ENCODE peak calls at places on chromosome 11, in four cellular contexts. One of them, this sample, is unnamed.

GRCh38 chr11:1473786-1474185 is 12.8 kb downstream of the MOB2 start:
- DNase-seq in right atrium auricular region: no peak
- DNase-seq in HCT116: no peak
- DNase-seq in heart left ventricle: no peak
- DNase-seq in this sample: no peak

GRCh38 chr11:2950825-2951224 is 21.6 kb upstream of the PHLDA2 start:
- DNase-seq in right atrium auricular region: no peak
- DNase-seq in heart left ventricle: no peak
- DNase-seq in HCT116: no peak
- DNase-seq in this sample: no peak

GRCh38 chr11:1520987-1521349 is 34.4 kb upstream of the MOB2 start:
- DNase-seq in right atrium auricular region: no peak
- DNase-seq in HCT116: no peak
- DNase-seq in heart left ventricle: peak
- DNase-seq in this sample: no peak

GRCh38 chr11:67644472-67645418 is 5.2 kb upstream of the TBX10 start:
- DNase-seq in heart left ventricle: peak
- DNase-seq in right atrium auricular region: no peak
- DNase-seq in HCT116: no peak
- DNase-seq in this sample: no peak

GRCh38 chr11:35166369-35167360 is 27.7 kb downstream of the CD44 start:
- DNase-seq in right atrium auricular region: peak
- DNase-seq in heart left ventricle: no peak
- DNase-seq in HCT116: peak
- DNase-seq in this sample: no peak

GRCh38 chr11:129778877-129779276 is 36.8 kb upstream of the TMEM45B start:
- DNase-seq in HCT116: no peak
- DNase-seq in right atrium auricular region: no peak
- DNase-seq in heart left ventricle: no peak
- DNase-seq in this sample: no peak

GRCh38 chr11:67354314-67355022 is 1.1 kb upstream of the POLD4 start:
- DNase-seq in HCT116: peak
- DNase-seq in right atrium auricular region: peak
- DNase-seq in heart left ventricle: peak
- DNase-seq in this sample: no peak

GRCh38 chr11:86365566-86365965 is 9.1 kb upstream of the CCDC81 start:
- DNase-seq in right atrium auricular region: no peak
- DNase-seq in HCT116: no peak
- DNase-seq in heart left ventricle: no peak
- DNase-seq in this sample: no peak

GRCh38 chr11:111361082-111361801 is 17.8 kb downstream of the POU2AF1 start:
- DNase-seq in right atrium auricular region: no peak
- DNase-seq in heart left ventricle: no peak
- DNase-seq in HCT116: no peak
- DNase-seq in this sample: no peak

GRCh38 chr11:503179-503981 is 3.7 kb downstream of the RNH1 start:
- DNase-seq in HCT116: no peak
- DNase-seq in right atrium auricular region: peak
- DNase-seq in heart left ventricle: no peak
- DNase-seq in this sample: no peak

GRCh38 chr11:122436188-122436555 is 219.3 kb upstream of the UBASH3B start:
- DNase-seq in heart left ventricle: no peak
- DNase-seq in HCT116: no peak
- DNase-seq in right atrium auricular region: no peak
- DNase-seq in this sample: no peak

GRCh38 chr11:124884869-124885479 is 12.7 kb downstream of the ROBO4 start:
- DNase-seq in heart left ventricle: no peak
- DNase-seq in right atrium auricular region: no peak
- DNase-seq in HCT116: no peak
- DNase-seq in this sample: no peak

GRCh38 chr11:71449596-71449995 is 1.4 kb upstream of the DHCR7 start:
- DNase-seq in right atrium auricular region: no peak
- DNase-seq in HCT116: no peak
- DNase-seq in heart left ventricle: no peak
- DNase-seq in this sample: no peak

GRCh38 chr11:57800444-57801184 is 39.0 kb downstream of the CTNND1 start:
- DNase-seq in HCT116: peak
- DNase-seq in right atrium auricular region: no peak
- DNase-seq in heart left ventricle: no peak
- DNase-seq in this sample: peak

GRCh38 chr11:91922846-91923245 is 301.8 kb upstream of the FAT3 start:
- DNase-seq in HCT116: no peak
- DNase-seq in right atrium auricular region: no peak
- DNase-seq in heart left ventricle: no peak
- DNase-seq in this sample: no peak

GRCh38 chr11:117457031-117457785 is 129.6 kb downstream of the CEP164 start:
- DNase-seq in HCT116: no peak
- DNase-seq in heart left ventricle: no peak
- DNase-seq in right atrium auricular region: no peak
- DNase-seq in this sample: no peak

GRCh38 chr11:8080674-8081590 is at the start of gene TUB:
- DNase-seq in HCT116: no peak
- DNase-seq in heart left ventricle: peak
- DNase-seq in right atrium auricular region: no peak
- DNase-seq in this sample: no peak

GRCh38 chr11:12003329-12003728 is 5.1 kb downstream of the DKK3 start:
- DNase-seq in HCT116: no peak
- DNase-seq in heart left ventricle: no peak
- DNase-seq in right atrium auricular region: no peak
- DNase-seq in this sample: no peak

GRCh38 chr11:118263694-118264567 is at the start of gene MPZL2:
- DNase-seq in right atrium auricular region: no peak
- DNase-seq in HCT116: peak
- DNase-seq in heart left ventricle: no peak
- DNase-seq in this sample: peak

GRCh38 chr11:120929664-120930154 is 94.2 kb upstream of the TBCEL start:
- DNase-seq in heart left ventricle: no peak
- DNase-seq in HCT116: peak
- DNase-seq in right atrium auricular region: no peak
- DNase-seq in this sample: no peak

GRCh38 chr11:36741515-36741914 is 143.5 kb upstream of the RAG2 start:
- DNase-seq in right atrium auricular region: no peak
- DNase-seq in heart left ventricle: no peak
- DNase-seq in HCT116: no peak
- DNase-seq in this sample: no peak

GRCh38 chr11:69381681-69382130 is 87.8 kb downstream of the MYEOV start:
- DNase-seq in right atrium auricular region: no peak
- DNase-seq in heart left ventricle: no peak
- DNase-seq in HCT116: no peak
- DNase-seq in this sample: no peak

GRCh38 chr11:69380921-69381581 is 87.1 kb downstream of the MYEOV start:
- DNase-seq in right atrium auricular region: no peak
- DNase-seq in HCT116: no peak
- DNase-seq in heart left ventricle: no peak
- DNase-seq in this sample: no peak

GRCh38 chr11:69383372-69383771 is 89.4 kb downstream of the MYEOV start:
- DNase-seq in right atrium auricular region: no peak
- DNase-seq in HCT116: no peak
- DNase-seq in heart left ventricle: no peak
- DNase-seq in this sample: no peak

GRCh38 chr11:69383946-69384547 is 90.1 kb downstream of the MYEOV start:
- DNase-seq in HCT116: no peak
- DNase-seq in right atrium auricular region: no peak
- DNase-seq in heart left ventricle: no peak
- DNase-seq in this sample: no peak

DNA sequence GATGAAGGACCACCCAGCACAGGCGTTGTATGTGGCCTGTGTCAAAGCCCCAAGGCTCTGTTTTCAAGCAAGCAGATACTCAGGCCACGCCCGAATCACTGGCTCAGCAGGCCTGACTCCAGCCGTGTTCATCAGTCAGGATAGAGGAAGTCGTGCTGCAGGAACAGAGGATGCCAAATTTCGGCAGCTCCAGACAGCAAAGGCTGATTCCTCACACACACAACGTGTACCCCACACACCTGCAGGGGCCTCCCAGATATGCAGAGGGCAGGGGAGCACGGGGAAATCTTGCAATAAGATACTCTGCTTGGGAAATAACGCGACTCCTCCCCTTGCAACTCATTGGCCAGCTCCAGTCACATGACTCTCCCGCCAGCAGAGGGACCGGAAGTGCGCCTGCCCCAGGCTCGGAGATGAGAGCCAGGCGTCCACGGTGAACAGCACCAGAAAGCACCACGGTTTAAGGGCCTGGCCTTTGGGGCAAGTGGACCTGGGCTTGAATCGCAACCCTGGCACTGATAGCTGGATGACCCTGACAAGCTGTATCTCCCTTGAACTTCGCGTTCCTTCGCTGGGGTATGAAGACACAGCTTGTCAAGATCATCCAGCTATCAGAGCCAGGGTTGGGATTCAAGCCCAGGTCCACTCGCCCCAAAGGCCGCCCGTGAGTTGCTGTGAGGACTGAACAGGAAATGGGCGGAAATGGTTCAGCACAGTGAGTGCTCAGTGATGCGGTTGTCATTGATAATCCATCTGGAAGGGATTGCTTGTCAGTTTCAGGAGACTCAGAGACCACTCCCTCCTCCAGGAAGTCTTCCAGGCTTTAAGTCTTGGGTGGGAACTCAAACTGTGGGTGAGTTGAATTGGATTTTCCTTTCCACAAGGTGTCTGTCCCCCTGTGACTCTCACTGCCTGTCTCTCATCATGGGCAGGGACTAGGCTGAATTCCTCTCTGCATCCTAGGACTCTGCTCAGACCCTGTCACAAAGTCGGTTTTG is 88.5 kb downstream of the MYEOV start:
- DNase-seq in right atrium auricular region: peak
- DNase-seq in HCT116: peak
- DNase-seq in heart left ventricle: no peak
- DNase-seq in this sample: no peak
- H3K4me3 ChIP-seq in right atrium auricular region: no peak
- H3K4me3 ChIP-seq in HCT116: peak
- H3K4me3 ChIP-seq in heart left ventricle: no peak
- H3K4me3 ChIP-seq in this sample: no peak

GRCh38 chr11:65584102-65584501 is 8.2 kb downstream of the EHBP1L1 start:
- DNase-seq in right atrium auricular region: no peak
- DNase-seq in HCT116: no peak
- DNase-seq in heart left ventricle: no peak
- DNase-seq in this sample: no peak
- TF ChIP-seq CTCF in right atrium auricular region: no peak
- TF ChIP-seq CTCF in HCT116: no peak
- TF ChIP-seq CTCF in heart left ventricle: no peak
- TF ChIP-seq CTCF in this sample: no peak

DNA sequence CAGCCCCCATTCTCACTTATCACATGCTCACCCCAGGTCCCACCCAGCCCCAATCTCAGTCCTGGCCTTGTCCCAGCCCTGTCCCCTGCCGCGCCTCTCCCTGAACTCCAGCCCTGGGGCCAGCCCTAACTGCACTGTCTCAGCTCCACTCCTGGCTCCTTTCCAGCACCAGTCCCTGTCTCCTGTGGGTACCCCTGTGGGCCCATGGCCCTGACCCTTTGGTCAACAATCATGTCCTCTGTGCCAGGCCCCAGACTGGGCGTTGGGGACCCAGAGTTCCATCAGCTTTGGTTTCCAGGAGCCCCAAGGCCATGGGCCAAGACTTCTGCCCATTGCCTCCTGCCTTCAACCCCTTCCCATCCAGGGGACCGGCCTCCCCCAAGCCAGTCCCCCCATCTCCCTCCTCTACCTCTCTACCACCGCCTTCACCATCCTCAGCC is 756 bp downstream of the SPI1 start:
- DNase-seq in HCT116: no peak
- DNase-seq in heart left ventricle: no peak
- DNase-seq in right atrium auricular region: no peak
- DNase-seq in this sample: no peak
- H3K4me3 ChIP-seq in HCT116: no peak
- H3K4me3 ChIP-seq in heart left ventricle: peak
- H3K4me3 ChIP-seq in right atrium auricular region: peak
- H3K4me3 ChIP-seq in this sample: no peak

GRCh38 chr11:15071556-15072255 is 1.7 kb upstream of the CALCB start:
- DNase-seq in heart left ventricle: no peak
- DNase-seq in right atrium auricular region: no peak
- DNase-seq in HCT116: no peak
- DNase-seq in this sample: no peak

GRCh38 chr11:15074206-15075161 is 1.1 kb downstream of the CALCB start:
- DNase-seq in HCT116: peak
- DNase-seq in right atrium auricular region: peak
- DNase-seq in heart left ventricle: peak
- DNase-seq in this sample: peak

GRCh38 chr11:15075162-15075526 is 1.8 kb downstream of the CALCB start:
- DNase-seq in HCT116: no peak
- DNase-seq in heart left ventricle: no peak
- DNase-seq in right atrium auricular region: no peak
- DNase-seq in this sample: no peak

GRCh38 chr11:15072551-15073143 is 746 bp upstream of the CALCB start:
- DNase-seq in HCT116: no peak
- DNase-seq in right atrium auricular region: no peak
- DNase-seq in heart left ventricle: no peak
- DNase-seq in this sample: no peak

DNA sequence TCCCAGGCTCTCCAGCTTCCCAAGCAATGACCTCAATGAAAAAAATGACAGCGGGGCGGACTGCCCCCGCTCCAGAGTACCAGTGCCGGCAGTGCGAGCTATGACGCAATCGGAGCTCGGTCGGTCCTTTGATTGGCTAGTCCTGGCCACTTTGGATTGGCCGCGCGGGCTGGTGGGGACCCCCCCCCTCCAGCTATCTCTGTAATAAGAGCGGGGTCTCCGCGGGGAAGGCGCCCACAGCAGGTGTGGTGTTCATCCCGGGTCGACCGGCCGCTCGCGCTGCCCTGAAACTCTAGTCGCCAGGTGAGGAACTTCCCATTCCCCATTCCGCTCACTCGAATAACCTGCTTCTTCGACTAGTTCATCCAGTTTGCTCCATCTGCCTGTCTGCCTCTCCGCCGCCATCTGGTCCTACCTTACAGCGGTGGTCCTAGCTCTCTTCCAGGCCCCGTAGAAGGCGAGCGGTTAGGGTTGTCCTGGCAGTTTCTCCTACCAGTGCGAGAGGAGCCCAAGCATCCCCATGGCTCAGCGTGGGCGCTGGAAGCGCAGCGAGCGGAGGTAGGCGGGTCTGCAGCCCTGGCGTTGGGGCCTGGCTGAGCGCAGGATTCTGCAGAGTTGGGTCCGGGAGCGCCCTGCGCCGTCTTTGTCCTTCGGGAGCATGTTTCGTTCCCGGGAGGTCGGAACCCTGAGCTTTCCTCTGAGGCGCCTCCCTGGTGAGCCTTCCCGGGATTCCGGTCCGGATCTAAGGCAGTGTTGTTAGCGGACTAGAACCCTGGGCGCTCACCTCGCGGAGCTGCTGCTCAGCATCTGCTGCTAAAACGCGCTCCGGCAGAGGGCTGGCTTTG is at the start of gene CALCB:
- DNase-seq in right atrium auricular region: no peak
- DNase-seq in HCT116: no peak
- DNase-seq in heart left ventricle: no peak
- DNase-seq in this sample: peak
- TF ChIP-seq CTCF in right atrium auricular region: no peak
- TF ChIP-seq CTCF in HCT116: no peak
- TF ChIP-seq CTCF in heart left ventricle: no peak
- TF ChIP-seq CTCF in this sample: no peak

GRCh38 chr11:7030836-7031235 is 10.6 kb downstream of the NLRP14 start:
- DNase-seq in right atrium auricular region: no peak
- DNase-seq in HCT116: no peak
- DNase-seq in heart left ventricle: no peak
- DNase-seq in this sample: no peak
- H3K4me3 ChIP-seq in right atrium auricular region: no peak
- H3K4me3 ChIP-seq in HCT116: no peak
- H3K4me3 ChIP-seq in heart left ventricle: no peak
- H3K4me3 ChIP-seq in this sample: no peak

This sample was measured in LNCaP clone FGC.